ENCODE peak calls at places on chromosomes 12 and 14, in seven cellular contexts. One of them, this sample, is unnamed.

GRCh38 chr12:108198043-108198442 is 69.0 kb downstream of the WSCD2 start:
- DNase-seq in spleen: no peak
- DNase-seq in CD4-positive, alpha-beta T cell: no peak
- DNase-seq in astrocyte: no peak
- DNase-seq in brain microvascular endothelial cell: no peak
- DNase-seq in adrenal gland: no peak
- DNase-seq in stomach: no peak
- DNase-seq in this sample: no peak

GRCh38 chr14:92726135-92726932 is 22.1 kb downstream of the LGMN start:
- DNase-seq in adrenal gland: peak
- DNase-seq in CD4-positive, alpha-beta T cell: peak
- DNase-seq in spleen: no peak
- DNase-seq in brain microvascular endothelial cell: peak
- DNase-seq in astrocyte: peak
- DNase-seq in stomach: peak
- DNase-seq in this sample: no peak

GRCh38 chr14:31954991-31955390 is 122.1 kb upstream of the ARHGAP5 start:
- DNase-seq in stomach: no peak
- DNase-seq in astrocyte: no peak
- DNase-seq in adrenal gland: no peak
- DNase-seq in spleen: no peak
- DNase-seq in brain microvascular endothelial cell: no peak
- DNase-seq in CD4-positive, alpha-beta T cell: no peak
- DNase-seq in this sample: no peak

GRCh38 chr14:96227428-96227827 is 22.8 kb downstream of the BDKRB2 start:
- DNase-seq in spleen: no peak
- DNase-seq in stomach: no peak
- DNase-seq in astrocyte: no peak
- DNase-seq in CD4-positive, alpha-beta T cell: no peak
- DNase-seq in brain microvascular endothelial cell: no peak
- DNase-seq in adrenal gland: no peak
- DNase-seq in this sample: no peak

GRCh38 chr12:124852329-124852831 is 11.3 kb downstream of the SCARB1 start:
- DNase-seq in spleen: peak
- DNase-seq in brain microvascular endothelial cell: no peak
- DNase-seq in CD4-positive, alpha-beta T cell: no peak
- DNase-seq in astrocyte: no peak
- DNase-seq in adrenal gland: peak
- DNase-seq in stomach: no peak
- DNase-seq in this sample: peak

GRCh38 chr12:107344035-107344808 is 250.9 kb upstream of the CRY1 start:
- DNase-seq in spleen: no peak
- DNase-seq in stomach: no peak
- DNase-seq in adrenal gland: no peak
- DNase-seq in brain microvascular endothelial cell: peak
- DNase-seq in astrocyte: peak
- DNase-seq in CD4-positive, alpha-beta T cell: no peak
- DNase-seq in this sample: no peak

GRCh38 chr12:52353766-52354165 is 13.5 kb downstream of the KRT85 start:
- DNase-seq in astrocyte: no peak
- DNase-seq in brain microvascular endothelial cell: no peak
- DNase-seq in spleen: peak
- DNase-seq in CD4-positive, alpha-beta T cell: no peak
- DNase-seq in stomach: no peak
- DNase-seq in adrenal gland: no peak
- DNase-seq in this sample: no peak

GRCh38 chr12:95653761-95654546 is 102.7 kb upstream of the USP44 start:
- DNase-seq in adrenal gland: no peak
- DNase-seq in brain microvascular endothelial cell: peak
- DNase-seq in astrocyte: peak
- DNase-seq in CD4-positive, alpha-beta T cell: no peak
- DNase-seq in spleen: no peak
- DNase-seq in stomach: no peak
- DNase-seq in this sample: no peak

GRCh38 chr14:89956294-89957009 is 725 bp downstream of the TDP1 start:
- DNase-seq in spleen: peak
- DNase-seq in stomach: peak
- DNase-seq in astrocyte: peak
- DNase-seq in brain microvascular endothelial cell: peak
- DNase-seq in adrenal gland: peak
- DNase-seq in CD4-positive, alpha-beta T cell: peak
- DNase-seq in this sample: no peak

GRCh38 chr14:60637490-60638452 is 11.5 kb downstream of the SIX1 start:
- DNase-seq in stomach: no peak
- DNase-seq in spleen: no peak
- DNase-seq in CD4-positive, alpha-beta T cell: no peak
- DNase-seq in brain microvascular endothelial cell: peak
- DNase-seq in astrocyte: no peak
- DNase-seq in adrenal gland: no peak
- DNase-seq in this sample: no peak

GRCh38 chr12:45273717-45274271 is 57.9 kb downstream of the ANO6 start:
- DNase-seq in adrenal gland: peak
- DNase-seq in astrocyte: peak
- DNase-seq in stomach: no peak
- DNase-seq in CD4-positive, alpha-beta T cell: no peak
- DNase-seq in spleen: no peak
- DNase-seq in brain microvascular endothelial cell: peak
- DNase-seq in this sample: no peak

GRCh38 chr12:81759215-81759991 is at the start of gene PPFIA2:
- DNase-seq in CD4-positive, alpha-beta T cell: peak
- DNase-seq in astrocyte: peak
- DNase-seq in spleen: peak
- DNase-seq in brain microvascular endothelial cell: peak
- DNase-seq in adrenal gland: no peak
- DNase-seq in stomach: no peak
- DNase-seq in this sample: peak

GRCh38 chr14:83483063-83483462 is 1949.4 kb upstream of the SEL1L start:
- DNase-seq in spleen: no peak
- DNase-seq in stomach: no peak
- DNase-seq in adrenal gland: no peak
- DNase-seq in CD4-positive, alpha-beta T cell: no peak
- DNase-seq in brain microvascular endothelial cell: peak
- DNase-seq in astrocyte: peak
- DNase-seq in this sample: no peak

DNA sequence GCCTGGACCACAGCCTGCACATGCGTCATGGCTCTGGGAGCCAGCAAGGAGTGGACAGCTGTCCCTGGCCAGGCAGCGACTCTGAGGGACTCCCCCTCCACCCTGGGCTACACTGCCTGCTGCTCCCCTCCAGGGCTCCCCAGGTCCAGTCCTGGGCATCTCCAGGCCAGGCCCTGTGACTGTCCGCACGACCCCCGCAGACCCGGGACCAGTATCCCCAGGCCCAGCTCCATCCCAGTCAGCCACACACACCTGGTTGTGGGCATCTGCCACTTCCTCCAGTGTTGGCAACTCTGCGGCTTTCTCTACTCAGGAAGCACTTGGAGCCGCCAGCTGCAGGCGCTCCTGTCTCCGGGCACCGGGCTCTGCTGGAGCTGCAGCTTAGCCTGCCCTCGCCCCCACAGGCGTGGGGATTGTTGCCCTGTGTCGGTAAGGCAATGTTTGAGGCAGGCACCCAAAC is 2.4 kb downstream of the ULK1 start:
- DNase-seq in spleen: peak
- DNase-seq in brain microvascular endothelial cell: peak
- DNase-seq in adrenal gland: no peak
- DNase-seq in CD4-positive, alpha-beta T cell: no peak
- DNase-seq in stomach: no peak
- DNase-seq in astrocyte: no peak
- DNase-seq in this sample: no peak
- H3K27ac ChIP-seq in spleen: peak
- H3K27ac ChIP-seq in brain microvascular endothelial cell: peak
- H3K27ac ChIP-seq in adrenal gland: peak
- H3K27ac ChIP-seq in CD4-positive, alpha-beta T cell: no peak
- H3K27ac ChIP-seq in stomach: peak
- H3K27ac ChIP-seq in astrocyte: peak
- H3K27ac ChIP-seq in this sample: peak

GRCh38 chr14:103314496-103315277 is 19.4 kb upstream of the EIF5 start:
- DNase-seq in stomach: peak
- DNase-seq in spleen: peak
- DNase-seq in astrocyte: no peak
- DNase-seq in adrenal gland: no peak
- DNase-seq in brain microvascular endothelial cell: no peak
- DNase-seq in CD4-positive, alpha-beta T cell: no peak
- DNase-seq in this sample: no peak

GRCh38 chr14:103315368-103315911 is 18.6 kb upstream of the EIF5 start:
- DNase-seq in astrocyte: peak
- DNase-seq in adrenal gland: no peak
- DNase-seq in stomach: no peak
- DNase-seq in spleen: no peak
- DNase-seq in brain microvascular endothelial cell: no peak
- DNase-seq in CD4-positive, alpha-beta T cell: no peak
- DNase-seq in this sample: no peak

GRCh38 chr14:103317251-103317650 is 16.8 kb upstream of the EIF5 start:
- DNase-seq in stomach: no peak
- DNase-seq in CD4-positive, alpha-beta T cell: no peak
- DNase-seq in astrocyte: no peak
- DNase-seq in spleen: no peak
- DNase-seq in adrenal gland: no peak
- DNase-seq in brain microvascular endothelial cell: no peak
- DNase-seq in this sample: no peak

GRCh38 chr14:103316723-103317122 is 17.3 kb upstream of the EIF5 start:
- DNase-seq in CD4-positive, alpha-beta T cell: no peak
- DNase-seq in stomach: no peak
- DNase-seq in astrocyte: no peak
- DNase-seq in adrenal gland: no peak
- DNase-seq in spleen: no peak
- DNase-seq in brain microvascular endothelial cell: no peak
- DNase-seq in this sample: no peak

DNA sequence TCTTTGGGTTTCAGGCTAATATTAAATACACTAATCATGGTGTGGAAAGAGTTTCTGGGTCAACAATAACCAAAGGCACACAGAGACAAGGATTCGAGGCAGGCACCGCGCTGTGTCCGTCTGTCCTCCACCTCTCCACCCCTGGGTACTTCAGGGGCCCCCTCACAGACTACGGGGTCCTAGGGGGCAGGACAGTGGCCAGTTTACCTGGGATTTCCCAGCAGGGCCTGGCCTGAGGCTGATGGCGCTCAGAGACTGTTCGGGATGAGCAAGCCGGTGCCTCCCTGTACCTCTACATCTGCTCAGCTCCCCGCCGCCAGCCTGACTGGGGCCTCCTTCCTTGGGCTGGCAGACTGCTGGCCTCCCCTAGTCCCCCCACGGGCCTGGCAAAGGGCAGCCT is 18.1 kb upstream of the EIF5 start:
- DNase-seq in stomach: no peak
- DNase-seq in adrenal gland: no peak
- DNase-seq in astrocyte: no peak
- DNase-seq in spleen: no peak
- DNase-seq in CD4-positive, alpha-beta T cell: no peak
- DNase-seq in brain microvascular endothelial cell: no peak
- DNase-seq in this sample: no peak
- H3K27ac ChIP-seq in stomach: no peak
- H3K27ac ChIP-seq in adrenal gland: no peak
- H3K27ac ChIP-seq in astrocyte: no peak
- H3K27ac ChIP-seq in spleen: peak
- H3K27ac ChIP-seq in CD4-positive, alpha-beta T cell: no peak
- H3K27ac ChIP-seq in brain microvascular endothelial cell: no peak
- H3K27ac ChIP-seq in this sample: no peak

GRCh38 chr12:118418385-118419057 is 42.2 kb downstream of the SUDS3 start:
- DNase-seq in brain microvascular endothelial cell: no peak
- DNase-seq in stomach: no peak
- DNase-seq in astrocyte: no peak
- DNase-seq in CD4-positive, alpha-beta T cell: no peak
- DNase-seq in adrenal gland: no peak
- DNase-seq in spleen: no peak
- DNase-seq in this sample: no peak
- H3K27ac ChIP-seq in brain microvascular endothelial cell: no peak
- H3K27ac ChIP-seq in stomach: peak
- H3K27ac ChIP-seq in astrocyte: no peak
- H3K27ac ChIP-seq in CD4-positive, alpha-beta T cell: no peak
- H3K27ac ChIP-seq in adrenal gland: no peak
- H3K27ac ChIP-seq in spleen: no peak
- H3K27ac ChIP-seq in this sample: no peak

DNA sequence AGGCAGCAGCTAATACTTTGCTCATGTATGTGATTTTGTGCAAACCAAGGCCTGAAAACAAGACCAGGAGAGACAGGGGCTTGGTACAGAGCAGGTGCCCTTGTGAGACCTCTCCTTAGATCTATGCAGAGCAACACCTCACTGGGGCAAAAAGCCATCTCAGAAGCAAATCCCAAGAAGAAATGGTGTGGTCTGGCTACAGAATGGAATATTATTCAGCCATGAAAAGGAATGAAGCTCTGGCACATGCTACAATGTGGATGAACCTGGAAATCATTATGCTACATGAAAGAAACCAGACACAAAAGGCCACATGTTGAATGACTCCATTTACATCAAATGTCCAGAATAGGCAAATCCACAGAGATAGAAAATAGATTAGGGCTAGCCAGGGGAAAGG is 61.6 kb downstream of the KDM2B start:
- DNase-seq in adrenal gland: no peak
- DNase-seq in astrocyte: no peak
- DNase-seq in spleen: no peak
- DNase-seq in brain microvascular endothelial cell: no peak
- DNase-seq in CD4-positive, alpha-beta T cell: no peak
- DNase-seq in stomach: no peak
- DNase-seq in this sample: no peak
- H3K27ac ChIP-seq in adrenal gland: no peak
- H3K27ac ChIP-seq in astrocyte: no peak
- H3K27ac ChIP-seq in spleen: no peak
- H3K27ac ChIP-seq in brain microvascular endothelial cell: no peak
- H3K27ac ChIP-seq in CD4-positive, alpha-beta T cell: no peak
- H3K27ac ChIP-seq in stomach: no peak
- H3K27ac ChIP-seq in this sample: no peak

DNA sequence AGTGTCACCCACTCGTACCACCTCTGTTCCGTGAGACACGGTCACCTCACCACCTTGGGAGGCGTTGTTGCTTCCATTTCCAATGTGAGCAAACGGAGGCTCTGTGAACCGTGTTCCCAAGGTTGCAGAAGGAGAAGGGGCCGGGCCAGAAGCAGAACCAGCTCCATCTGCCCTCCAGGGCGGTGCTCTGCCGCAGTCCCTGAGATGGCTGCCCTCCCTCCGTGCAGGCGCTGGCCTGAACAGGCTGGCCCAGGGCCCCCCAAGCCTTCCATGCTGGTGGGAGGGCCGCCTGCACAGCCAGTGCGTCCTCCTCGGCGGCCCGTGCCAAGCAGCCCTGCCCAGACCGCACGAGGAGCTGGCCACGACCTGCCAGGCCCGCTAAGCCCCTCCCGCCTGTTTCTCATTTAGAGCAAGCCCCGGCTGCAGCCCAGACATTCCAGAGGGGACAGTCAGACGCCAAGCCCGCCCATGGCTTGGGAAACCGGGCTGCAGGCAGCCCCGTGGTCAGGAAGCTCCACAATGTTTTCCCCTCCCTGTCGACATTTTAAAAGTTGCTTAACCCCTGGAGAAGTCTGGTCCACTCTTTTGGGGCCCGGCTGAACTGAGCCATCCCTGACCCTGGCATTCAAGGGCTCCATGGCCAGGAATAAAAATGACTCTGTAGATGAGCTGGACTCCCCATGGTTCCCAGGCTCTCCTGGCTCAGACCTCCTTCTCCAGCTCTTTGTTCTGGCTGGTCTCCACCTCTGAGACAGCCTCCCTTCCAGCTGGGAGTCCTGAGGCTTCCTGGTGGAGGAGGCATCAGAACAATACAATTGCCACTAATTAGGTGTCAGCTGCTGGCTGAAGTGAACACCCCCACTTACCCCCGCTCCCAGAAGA is 236.0 kb downstream of the BCL11B start:
- DNase-seq in spleen: no peak
- DNase-seq in CD4-positive, alpha-beta T cell: no peak
- DNase-seq in astrocyte: peak
- DNase-seq in brain microvascular endothelial cell: peak
- DNase-seq in stomach: peak
- DNase-seq in adrenal gland: peak
- DNase-seq in this sample: no peak
- H3K27ac ChIP-seq in spleen: peak
- H3K27ac ChIP-seq in CD4-positive, alpha-beta T cell: no peak
- H3K27ac ChIP-seq in astrocyte: peak
- H3K27ac ChIP-seq in brain microvascular endothelial cell: peak
- H3K27ac ChIP-seq in stomach: peak
- H3K27ac ChIP-seq in adrenal gland: no peak
- H3K27ac ChIP-seq in this sample: peak

This sample was measured in caudate nucleus.